ENCODE peak calls at places on chromosomes 11 and 22, in eight cellular contexts. T is hippocampal formation; B is coronary artery; H is HuH-7.5; W is dorsolateral prefrontal cortex; P is CD8-positive, alpha-beta T cell; S is AG10803; R is naive thymus-derived CD4-positive, alpha-beta T cell. O is an unnamed sample.

GRCh38 chr11:62088331-62088933 is 35.4 kb upstream of the INCENP start:
- DNase-seq in T (no peak), B (no peak), H (no peak), W (no peak), P (no peak), S (no peak), R (no peak), O (no peak)

GRCh38 chr22:27487600-27488450 is 313.7 kb downstream of the MN1 start:
- DNase-seq in T (no peak), B (no peak), H (no peak), W (no peak), P (no peak), S (no peak), R (no peak), O (peak)

GRCh38 chr11:2519879-2520735 is 75.3 kb downstream of the KCNQ1 start:
- DNase-seq in T (no peak), B (peak), H (no peak), W (peak), P (peak), S (no peak), R (no peak), O (no peak)

GRCh38 chr22:37744589-37744988 is 47.7 kb downstream of the TRIOBP start:
- DNase-seq in T (no peak), B (no peak), H (no peak), W (no peak), P (no peak), S (no peak), R (no peak), O (no peak)

GRCh38 chr11:128251140-128251539 is 336.2 kb downstream of the ETS1 start:
- DNase-seq in T (no peak), B (no peak), H (no peak), W (no peak), P (no peak), S (peak), R (no peak), O (no peak)

GRCh38 chr11:40241524-40242037 is 1217.9 kb downstream of the LRRC4C start:
- DNase-seq in T (no peak), B (no peak), H (no peak), W (no peak), P (no peak), S (peak), R (no peak), O (no peak)

GRCh38 chr11:34754171-34754823 is 133.4 kb downstream of the EHF start:
- DNase-seq in T (no peak), B (no peak), H (no peak), W (no peak), P (no peak), S (peak), R (no peak), O (no peak)

GRCh38 chr11:111917312-111917711 is 1.4 kb upstream of the C11orf52 start:
- DNase-seq in T (no peak), B (no peak), H (no peak), W (no peak), P (no peak), S (no peak), R (no peak), O (no peak)

GRCh38 chr11:19079643-19080440 is 19.3 kb upstream of the MRGPRX2 start:
- DNase-seq in T (peak), B (no peak), H (no peak), W (no peak), P (no peak), S (peak), R (no peak), O (peak)

GRCh38 chr11:113316251-113316650 is 1.9 kb downstream of the TTC12 start:
- DNase-seq in T (no peak), B (no peak), H (no peak), W (no peak), P (no peak), S (no peak), R (no peak), O (no peak)

GRCh38 chr22:39496131-39496838 is 5.8 kb upstream of the MIEF1 start:
- DNase-seq in T (peak), B (no peak), H (peak), W (peak), P (peak), S (peak), R (peak), O (peak)

GRCh38 chr11:111960916-111961315 is 23.8 kb downstream of the DIXDC1 start:
- DNase-seq in T (no peak), B (no peak), H (no peak), W (no peak), P (no peak), S (no peak), R (no peak), O (peak)

GRCh38 chr11:122559734-122560382 is 95.7 kb upstream of the UBASH3B start:
- DNase-seq in T (no peak), B (no peak), H (no peak), W (no peak), P (no peak), S (no peak), R (no peak), O (peak)

GRCh38 chr11:116792144-116792868 is 627 bp upstream of the APOA5 start:
- DNase-seq in T (no peak), B (no peak), H (peak), W (no peak), P (no peak), S (no peak), R (no peak), O (no peak)

GRCh38 chr11:12235945-12236743 is 125.8 kb downstream of the MICAL2 start:
- DNase-seq in T (peak), B (no peak), H (no peak), W (no peak), P (peak), S (peak), R (peak), O (peak)

GRCh38 chr11:2128102-2128511 is 11.1 kb downstream of the IGF2 start:
- DNase-seq in T (no peak), B (no peak), H (no peak), W (no peak), P (no peak), S (no peak), R (no peak), O (no peak)

GRCh38 chr11:2862395-2862949 is 23.1 kb downstream of the CDKN1C start:
- DNase-seq in T (no peak), B (no peak), H (no peak), W (no peak), P (no peak), S (no peak), R (no peak), O (no peak)

GRCh38 chr11:102287963-102288744 is 29.1 kb upstream of the BIRC3 start:
- DNase-seq in T (peak), B (no peak), H (peak), W (peak), P (no peak), S (peak), R (peak), O (peak)

GRCh38 chr11:75598264-75598663 is 36.2 kb downstream of the SERPINH1 start:
- DNase-seq in T (no peak), B (no peak), H (no peak), W (no peak), P (no peak), S (peak), R (no peak), O (no peak)

GRCh38 chr11:128472128-128473110 is 114.9 kb downstream of the ETS1 start:
- DNase-seq in T (no peak), B (no peak), H (no peak), W (no peak), P (no peak), S (no peak), R (peak), O (no peak)

GRCh38 chr11:69213964-69214363 is 58.2 kb downstream of the SMIM38 start:
- DNase-seq in T (no peak), B (peak), H (no peak), W (no peak), P (peak), S (no peak), R (no peak), O (no peak)

GRCh38 chr11:432501-433100 is 9.2 kb downstream of the ANO9 start:
- DNase-seq in T (no peak), B (no peak), H (no peak), W (no peak), P (no peak), S (no peak), R (no peak), O (no peak)

GRCh38 chr11:131922220-131922619 is 551.8 kb downstream of the NTM start:
- DNase-seq in T (no peak), B (no peak), H (no peak), W (peak), P (no peak), S (no peak), R (no peak), O (no peak)

GRCh38 chr11:72238040-72238450 is 5.9 kb downstream of the PHOX2A start:
- DNase-seq in T (no peak), B (no peak), H (peak), W (no peak), P (no peak), S (peak), R (no peak), O (peak)

O was measured in A549.